ENCODE peak calls at places on chromosomes 2 and 18, in ten cellular contexts. G, L, S, P, J, K, Q, O, X and N are unnamed samples.

GRCh38 chr18:68724021-68724420 is 9.1 kb upstream of the TMX3 start:
- DNase-seq in P (no peak), S (no peak), Q (no peak), G (no peak), X (no peak), K (no peak), O (no peak), J (no peak), L (peak; percentile 32), N (no peak)

GRCh38 chr2:239249781-239250180 is 151.0 kb downstream of the HDAC4 start:
- DNase-seq in X (no peak), J (no peak), G (peak; percentile 57), P (no peak), S (peak; percentile 84), O (no peak), L (no peak), Q (no peak), K (no peak), N (no peak)

GRCh38 chr2:226660524-226660923 is 139.1 kb downstream of the IRS1 start:
- DNase-seq in Q (no peak), S (peak; percentile 71), J (no peak), P (no peak), L (no peak), X (no peak), G (peak; percentile 97), O (peak; percentile 95), K (no peak), N (no peak)

GRCh38 chr2:128272586-128273468 is 45.8 kb downstream of the HS6ST1 start:
- DNase-seq in S (no peak), Q (no peak), J (peak; percentile 2), L (no peak), X (no peak), K (peak; percentile 27), O (no peak), G (no peak), P (no peak), N (peak; percentile 80)

GRCh38 chr2:149903626-149904025 is 316.1 kb upstream of the MMADHC start:
- DNase-seq in J (no peak), P (no peak), K (no peak), S (no peak), X (no peak), Q (no peak), O (no peak), G (no peak), L (no peak), N (no peak)

GRCh38 chr2:40746150-40746549 is 294.3 kb upstream of the SLC8A1 start:
- DNase-seq in Q (peak; percentile 83), S (peak; percentile 34), K (no peak), P (no peak), X (no peak), L (no peak), G (no peak), O (no peak), J (no peak), N (no peak)

GRCh38 chr2:132621131-132621875 is 48.7 kb downstream of the LYPD1 start:
- DNase-seq in L (no peak), Q (no peak), G (no peak), O (no peak), X (no peak), P (no peak), K (no peak), S (no peak), J (no peak), N (no peak)

GRCh38 chr2:236612737-236613136 is 43.1 kb downstream of the ACKR3 start:
- DNase-seq in P (no peak), L (peak; percentile 33), J (no peak), S (no peak), G (no peak), O (no peak), X (no peak), Q (no peak), K (no peak), N (no peak)

GRCh38 chr2:52597361-52597760 is 1170.2 kb upstream of the CHAC2 start:
- DNase-seq in X (no peak), Q (no peak), L (no peak), P (no peak), O (peak; percentile 16), S (no peak), J (no peak), G (no peak), K (no peak), N (no peak)

GRCh38 chr2:69509011-69509749 is 71.9 kb upstream of the NFU1 start:
- DNase-seq in S (peak; percentile 18), X (no peak), P (no peak), O (no peak), K (no peak), J (no peak), Q (no peak), G (peak; percentile 14), L (no peak), N (no peak)

GRCh38 chr2:3282056-3282998 is 95.3 kb downstream of the EIPR1 start:
- DNase-seq in P (no peak), G (peak; percentile 37), O (no peak), K (no peak), S (peak; percentile 42), J (no peak), L (no peak), X (no peak), Q (no peak), N (peak; percentile 75)

GRCh38 chr2:207107551-207107950 is 58.2 kb downstream of the KLF7 start:
- DNase-seq in G (no peak), S (no peak), L (no peak), P (no peak), O (no peak), Q (no peak), J (no peak), K (no peak), X (no peak), N (no peak)

GRCh38 chr2:42767899-42768705 is 4.2 kb upstream of the OXER1 start:
- DNase-seq in O (no peak), G (no peak), K (no peak), S (no peak), P (no peak), J (no peak), L (no peak), Q (no peak), X (no peak), N (no peak)

GRCh38 chr2:207239222-207239674 is 73.5 kb upstream of the KLF7 start:
- DNase-seq in S (peak; percentile 31), G (peak; percentile 100), K (peak; percentile 70), L (no peak), Q (peak; percentile 56), J (no peak), P (no peak), X (no peak), O (peak; percentile 99), N (no peak)

GRCh38 chr2:149994057-149994728 is 406.6 kb upstream of the MMADHC start:
- DNase-seq in J (no peak), O (peak; percentile 98), G (peak; percentile 59), L (no peak), X (no peak), K (no peak), S (no peak), P (no peak), Q (peak; percentile 65), N (no peak)

DNA sequence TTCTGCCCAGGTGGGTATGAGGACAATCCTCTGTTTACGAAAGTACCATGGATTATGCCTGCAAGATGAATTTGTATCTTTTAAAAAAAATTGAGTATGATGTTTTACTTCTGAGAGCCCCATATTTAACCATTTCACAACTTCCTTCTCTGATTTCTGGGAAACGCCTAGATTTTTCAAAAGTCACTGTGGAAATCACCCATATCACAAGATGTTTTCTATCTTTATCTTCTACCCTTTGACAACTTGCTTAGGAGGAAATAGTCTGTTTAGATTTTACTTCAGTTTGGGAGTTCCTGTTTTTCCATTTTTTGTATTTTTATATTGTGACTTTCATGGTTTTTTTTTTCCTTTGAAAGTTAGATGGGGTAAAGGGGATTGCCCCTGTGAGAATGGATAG is 53.0 kb downstream of the ICOS start:
- DNase-seq in G (no peak), S (no peak), Q (no peak), K (no peak), O (no peak), J (no peak), L (no peak), P (no peak), X (no peak), N (no peak)
- TF ChIP-seq CTCF in G (no peak), S (no peak), Q (no peak), K (no peak), O (no peak), J (no peak), L (no peak), P (no peak), X (no peak), N (no peak)

GRCh38 chr2:167844714-167845530 is 402.5 kb downstream of the STK39 start:
- DNase-seq in L (peak; percentile 63), S (no peak), O (peak; percentile 34), X (no peak), G (no peak), K (no peak), Q (peak; percentile 3), J (no peak), P (no peak), N (no peak)
- TF ChIP-seq CTCF in L (peak; percentile 69), S (no peak), O (no peak), X (no peak), G (no peak), K (no peak), Q (no peak), J (no peak), P (no peak), N (peak; percentile 16)

GRCh38 chr2:106599540-106599939 is 112.4 kb downstream of the CD8B2 start:
- DNase-seq in J (no peak), S (no peak), K (no peak), X (no peak), O (no peak), L (no peak), P (no peak), G (no peak), Q (no peak), N (no peak)

GRCh38 chr2:106602042-106602441 is 114.9 kb downstream of the CD8B2 start:
- DNase-seq in L (no peak), O (no peak), X (no peak), K (no peak), G (no peak), S (no peak), P (no peak), Q (no peak), J (no peak), N (no peak)

GRCh38 chr2:106596844-106597243 is 109.7 kb downstream of the CD8B2 start:
- DNase-seq in K (no peak), L (peak; percentile 67), S (no peak), Q (peak; percentile 37), P (no peak), O (no peak), X (no peak), J (no peak), G (peak; percentile 3), N (no peak)
- TF ChIP-seq CTCF in K (peak; percentile 51), L (peak; percentile 68), S (peak; percentile 31), Q (peak; percentile 20), P (peak; percentile 34), O (peak; percentile 23), X (peak; percentile 43), J (peak; percentile 86), G (peak; percentile 34), N (peak; percentile 64)

DNA sequence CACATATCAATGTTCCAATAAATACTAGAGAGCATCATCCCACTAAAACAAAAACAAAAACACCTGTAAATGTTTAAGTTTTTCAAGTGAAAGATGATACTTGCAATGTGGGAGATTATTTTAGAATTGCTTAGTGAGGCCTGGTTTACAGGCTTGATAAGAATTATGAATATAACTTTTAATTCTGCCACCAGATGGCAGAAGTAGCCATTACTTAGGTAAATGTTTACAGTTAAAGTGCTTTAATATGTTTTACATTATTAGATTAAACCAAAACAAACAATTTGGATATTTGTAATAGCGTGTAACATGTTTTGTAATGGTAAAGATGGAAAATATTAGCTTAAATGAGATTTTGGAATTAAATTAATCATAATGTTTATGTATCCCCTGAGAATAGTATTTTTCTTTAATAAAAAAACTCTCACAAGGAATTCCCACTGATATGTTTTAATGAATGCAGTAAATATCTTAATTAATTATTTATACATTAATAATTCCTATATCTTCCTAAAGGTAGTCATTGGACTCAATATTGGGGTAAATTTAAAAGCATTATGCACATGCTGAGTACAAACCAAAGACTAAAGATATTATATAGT is 522.0 kb downstream of the SPAG16 start:
- DNase-seq in X (no peak), G (peak; percentile 48), P (no peak), O (peak; percentile 46), S (no peak), J (no peak), Q (peak; percentile 30), L (peak; percentile 17), K (no peak), N (no peak)
- TF ChIP-seq CTCF in X (no peak), G (peak; percentile 24), P (peak; percentile 50), O (peak; percentile 38), S (peak; percentile 50), J (peak; percentile 65), Q (peak; percentile 62), L (peak; percentile 53), K (no peak), N (peak; percentile 94)